ENCODE peak calls at places on chromosomes 1 and 21, in six cellular contexts. F is GM23248, B is fibroblast of lung, X is spleen, O is H9, E is IMR-90. C is an unnamed sample.

GRCh38 chr21:37057614-37058013 is 15.3 kb downstream of the PIGP start:
- DNase-seq in F (no peak), B (no peak), X (no peak), O (no peak), E (no peak), C (no peak)

GRCh38 chr1:28737245-28738137 is 751 bp downstream of the YTHDF2 start:
- DNase-seq in F (peak), B (peak), X (peak), O (peak), E (peak), C (no peak)

GRCh38 chr1:109719337-109719837 is 7.3 kb downstream of the GSTM5 start:
- DNase-seq in F (peak), B (peak), X (no peak), O (no peak), E (peak), C (no peak)

GRCh38 chr1:88608139-88608943 is 75.7 kb upstream of the PKN2 start:
- DNase-seq in F (peak), B (peak), X (no peak), O (no peak), E (peak), C (no peak)

GRCh38 chr21:44466351-44466954 is 11.1 kb downstream of the LRRC3 start:
- DNase-seq in F (no peak), B (no peak), X (no peak), O (no peak), E (no peak), C (no peak)

GRCh38 chr1:159132271-159132881 is 39.0 kb upstream of the CADM3 start:
- DNase-seq in F (peak), B (peak), X (peak), O (peak), E (peak), C (peak)

GRCh38 chr1:212315907-212316306 is 30.7 kb downstream of the PPP2R5A start:
- DNase-seq in F (peak), B (peak), X (no peak), O (peak), E (no peak), C (peak)

GRCh38 chr1:31535561-31535960 is 40.8 kb upstream of the TINAGL1 start:
- DNase-seq in F (peak), B (no peak), X (no peak), O (no peak), E (no peak), C (no peak)

GRCh38 chr21:34801519-34802132 is 132.8 kb downstream of the CLIC6 start:
- DNase-seq in F (no peak), B (peak), X (no peak), O (peak), E (no peak), C (no peak)

GRCh38 chr1:220878223-220879081 is 791 bp upstream of the HLX start:
- DNase-seq in F (no peak), B (peak), X (peak), O (no peak), E (no peak), C (no peak)

GRCh38 chr1:50275564-50275963 is 147.7 kb downstream of the DMRTA2 start:
- DNase-seq in F (no peak), B (no peak), X (no peak), O (peak), E (no peak), C (no peak)

GRCh38 chr1:88646852-88647645 is 37.0 kb upstream of the PKN2 start:
- DNase-seq in F (no peak), B (peak), X (no peak), O (no peak), E (no peak), C (no peak)

GRCh38 chr1:43933386-43934278 is at the start of gene ARTN:
- DNase-seq in F (peak), B (no peak), X (no peak), O (peak), E (no peak), C (no peak)

GRCh38 chr1:192443616-192444015 is 126.8 kb downstream of the RGS21 start:
- DNase-seq in F (peak), B (peak), X (no peak), O (no peak), E (peak), C (no peak)

GRCh38 chr1:234755449-234755863 is 145.5 kb upstream of the IRF2BP2 start:
- DNase-seq in F (peak), B (peak), X (no peak), O (no peak), E (peak), C (peak)

GRCh38 chr1:24946861-24947658 is 17.0 kb upstream of the RUNX3 start:
- DNase-seq in F (peak), B (no peak), X (no peak), O (no peak), E (peak), C (no peak)

GRCh38 chr1:63635681-63636080 is 42.5 kb downstream of the PGM1 start:
- DNase-seq in F (peak), B (peak), X (no peak), O (no peak), E (peak), C (no peak)

GRCh38 chr1:6459850-6460265 is 6.1 kb downstream of the TNFRSF25 start:
- DNase-seq in F (no peak), B (no peak), X (no peak), O (peak), E (no peak), C (no peak)

GRCh38 chr1:36134805-36135339 is 9.8 kb upstream of the COL8A2 start:
- DNase-seq in F (peak), B (peak), X (no peak), O (peak), E (peak), C (peak)

GRCh38 chr1:59013276-59013927 is 229.6 kb upstream of the JUN start:
- DNase-seq in F (peak), B (peak), X (peak), O (peak), E (peak), C (no peak)

GRCh38 chr21:36981977-36982700 is 15.7 kb upstream of the HLCS start:
- DNase-seq in F (no peak), B (no peak), X (no peak), O (no peak), E (no peak), C (no peak)

GRCh38 chr1:12438349-12438924 is 179.6 kb downstream of the DHRS3 start:
- DNase-seq in F (peak), B (no peak), X (no peak), O (no peak), E (no peak), C (no peak)

GRCh38 chr1:11746795-11747487 is 11.0 kb downstream of the AGTRAP start:
- DNase-seq in F (no peak), B (no peak), X (no peak), O (no peak), E (no peak), C (no peak)

GRCh38 chr1:59833022-59833421 is 18.3 kb downstream of the HOOK1 start:
- DNase-seq in F (no peak), B (peak), X (no peak), O (no peak), E (no peak), C (no peak)

GRCh38 chr1:70487910-70488665 is 77.0 kb downstream of the CTH start:
- DNase-seq in F (peak), B (peak), X (no peak), O (peak), E (peak), C (no peak)

GRCh38 chr1:30034627-30035521 is 688.5 kb downstream of the MATN1 start:
- DNase-seq in F (peak), B (peak), X (no peak), O (no peak), E (peak), C (peak)

GRCh38 chr1:205449750-205450443 is 5.9 kb downstream of the BLACAT1 start:
- DNase-seq in F (peak), B (peak), X (no peak), O (peak), E (peak), C (no peak)

GRCh38 chr1:158045639-158046038 is 52.2 kb downstream of the KIRREL1 start:
- DNase-seq in F (peak), B (peak), X (no peak), O (no peak), E (peak), C (no peak)

GRCh38 chr1:12245116-12245515 is 15.3 kb downstream of the VPS13D start:
- DNase-seq in F (peak), B (peak), X (no peak), O (no peak), E (no peak), C (no peak)

GRCh38 chr1:206782448-206782847 is 10.2 kb upstream of the IL10 start:
- DNase-seq in F (no peak), B (no peak), X (no peak), O (no peak), E (no peak), C (no peak)

GRCh38 chr1:32380061-32380460 is 14.2 kb downstream of the BSDC1 start:
- DNase-seq in F (no peak), B (no peak), X (no peak), O (no peak), E (no peak), C (no peak)

GRCh38 chr21:42040411-42041180 is 30.4 kb upstream of the ZBTB21 start:
- DNase-seq in F (peak), B (peak), X (peak), O (no peak), E (peak), C (no peak)

GRCh38 chr21:39660191-39660590 is 47.5 kb downstream of the B3GALT5 start:
- DNase-seq in F (peak), B (peak), X (no peak), O (no peak), E (peak), C (no peak)

GRCh38 chr1:59505596-59506028 is 208.7 kb downstream of the FGGY start:
- DNase-seq in F (peak), B (no peak), X (no peak), O (no peak), E (no peak), C (no peak)

GRCh38 chr1:150267896-150268295 is 920 bp downstream of the APH1A start:
- DNase-seq in F (peak), B (no peak), X (no peak), O (no peak), E (no peak), C (no peak)

GRCh38 chr1:51973587-51974474 is 16.7 kb downstream of the RAB3B start:
- DNase-seq in F (peak), B (peak), X (no peak), O (no peak), E (peak), C (no peak)
- H3K27ac ChIP-seq in F (peak), B (no peak), X (no peak), O (no peak), E (no peak), C (no peak)

GRCh38 chr21:15774590-15774989 is 44.8 kb downstream of the USP25 start:
- DNase-seq in F (peak), B (peak), X (no peak), O (no peak), E (peak), C (no peak)

GRCh38 chr21:15775291-15775690 is 45.5 kb downstream of the USP25 start:
- DNase-seq in F (peak), B (no peak), X (no peak), O (no peak), E (no peak), C (no peak)

GRCh38 chr21:15775981-15776380 is 46.2 kb downstream of the USP25 start:
- DNase-seq in F (peak), B (peak), X (no peak), O (no peak), E (peak), C (no peak)

GRCh38 chr21:15771311-15771710 is 41.5 kb downstream of the USP25 start:
- DNase-seq in F (no peak), B (no peak), X (no peak), O (no peak), E (no peak), C (no peak)

DNA sequence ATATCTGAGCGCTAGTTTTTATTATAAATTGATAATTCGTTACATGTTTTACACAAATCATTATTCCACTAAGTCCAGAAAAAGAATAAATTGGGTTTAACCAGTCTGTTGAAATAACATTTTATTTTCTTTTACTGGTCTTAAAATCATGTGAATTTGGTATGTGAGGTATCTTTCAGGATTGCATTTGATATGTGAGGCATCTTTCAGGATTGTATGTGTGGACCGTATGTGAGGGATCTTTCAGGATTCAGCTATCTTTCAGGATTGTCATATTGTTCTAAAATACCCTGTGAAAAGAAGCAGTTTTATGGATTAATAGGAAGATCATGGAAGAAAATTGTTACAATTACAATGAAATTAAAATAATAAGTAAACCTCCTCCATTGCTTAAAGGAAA is 42.9 kb downstream of the USP25 start:
- DNase-seq in F (peak), B (no peak), X (no peak), O (no peak), E (peak), C (no peak)
- H3K27ac ChIP-seq in F (no peak), B (no peak), X (no peak), O (no peak), E (no peak), C (no peak)

GRCh38 chr1:65505547-65506325 is 85.3 kb downstream of the LEPR start:
- DNase-seq in F (no peak), B (no peak), X (no peak), O (no peak), E (no peak), C (no peak)

GRCh38 chr1:65508051-65508450 is 87.6 kb downstream of the LEPR start:
- DNase-seq in F (no peak), B (no peak), X (no peak), O (no peak), E (no peak), C (no peak)

GRCh38 chr1:65504263-65504662 is 83.8 kb downstream of the LEPR start:
- DNase-seq in F (no peak), B (no peak), X (no peak), O (no peak), E (no peak), C (no peak)

DNA sequence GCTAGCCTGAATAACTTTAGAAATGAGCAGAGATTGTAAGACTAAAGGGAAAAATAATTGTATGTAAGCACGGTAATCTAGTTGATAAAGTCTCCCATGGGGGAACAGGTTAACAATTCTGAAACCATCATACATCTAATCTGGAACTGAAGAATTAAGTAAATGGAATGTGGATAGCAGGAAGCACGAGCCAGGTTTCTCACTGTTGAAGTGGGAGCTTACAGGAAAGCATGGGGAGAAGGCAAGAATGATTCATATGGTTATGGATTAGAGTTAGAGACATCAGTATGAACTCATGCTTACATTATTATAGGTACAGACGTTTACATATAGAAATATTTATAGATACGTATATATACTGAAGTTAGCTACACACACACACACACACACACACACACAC is 83.0 kb downstream of the LEPR start:
- DNase-seq in F (no peak), B (no peak), X (no peak), O (no peak), E (peak), C (no peak)
- H3K27ac ChIP-seq in F (no peak), B (no peak), X (no peak), O (no peak), E (no peak), C (no peak)

DNA sequence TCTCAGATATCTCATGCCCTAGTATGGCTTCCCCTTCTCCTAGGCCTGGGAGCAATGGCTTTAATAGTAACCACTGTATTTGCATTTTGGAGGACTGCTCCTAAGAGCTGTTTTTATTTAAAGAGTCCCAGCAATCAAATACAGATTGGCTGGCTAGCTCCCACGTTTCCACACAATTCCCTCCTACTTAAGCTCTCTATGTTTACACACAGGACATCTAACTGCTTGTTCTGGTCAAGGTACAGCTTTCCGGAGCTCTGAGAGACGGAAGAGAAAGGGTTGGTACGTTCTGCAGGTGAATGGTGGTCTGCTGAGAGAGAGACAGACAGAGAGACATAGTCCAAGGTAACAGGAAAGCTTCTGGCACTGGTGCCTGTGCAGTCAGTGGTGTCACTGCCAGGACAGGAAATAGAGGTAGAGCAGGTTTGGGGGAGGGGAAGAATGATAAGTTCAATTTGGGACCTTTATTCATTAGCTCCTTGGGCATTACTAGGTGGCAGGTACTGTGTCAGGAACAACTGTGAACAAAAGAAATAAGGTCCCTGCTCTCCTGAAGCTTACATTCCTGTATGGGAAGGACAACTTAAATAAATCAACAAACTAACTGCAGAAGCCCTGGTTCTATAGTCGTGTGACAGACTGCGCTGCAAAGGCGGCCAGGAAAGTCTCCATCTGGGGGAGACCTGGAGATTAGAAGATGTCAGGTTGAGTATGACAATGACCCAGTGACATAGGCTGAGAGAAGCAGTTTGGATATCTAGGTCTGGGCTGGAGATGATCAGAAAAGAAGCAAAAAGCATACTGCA is 1.2 kb upstream of the SLC25A33 start:
- DNase-seq in F (no peak), B (no peak), X (peak), O (no peak), E (no peak), C (no peak)
- H3K27ac ChIP-seq in F (no peak), B (no peak), X (no peak), O (no peak), E (no peak), C (peak)